ENCODE peak calls at places on chromosomes 5 and 9, in seven cellular contexts. H is right lobe of liver, C is neural progenitor cell, A is fibroblast of pulmonary artery, Z is GM23248, B is SK-N-SH, N is body of pancreas. I is an unnamed sample.

GRCh38 chr9:6628714-6629113 is 16.8 kb downstream of the GLDC start:
- DNase-seq in H (no peak), C (no peak), A (no peak), Z (no peak), B (no peak), N (no peak), I (no peak)

GRCh38 chr9:114691046-114691955 is 9.3 kb upstream of the TEX48 start:
- DNase-seq in H (no peak), C (no peak), A (peak), Z (peak), B (no peak), N (no peak), I (peak)

GRCh38 chr9:86075132-86075807 is 24.1 kb downstream of the GOLM1 start:
- DNase-seq in H (no peak), C (no peak), A (no peak), Z (no peak), B (no peak), N (no peak), I (no peak)

GRCh38 chr9:28692012-28692411 is 1118.7 kb upstream of the C9orf72 start:
- DNase-seq in H (no peak), C (no peak), A (no peak), Z (no peak), B (no peak), N (no peak), I (no peak)

GRCh38 chr5:17272111-17272510 is 54.7 kb downstream of the BASP1 start:
- DNase-seq in H (no peak), C (no peak), A (no peak), Z (no peak), B (no peak), N (no peak), I (no peak)

GRCh38 chr5:20129491-20129890 is 141.5 kb upstream of the CDH18 start:
- DNase-seq in H (no peak), C (no peak), A (no peak), Z (no peak), B (no peak), N (no peak), I (no peak)

GRCh38 chr9:121974421-121974820 is 118.7 kb downstream of the TTLL11 start:
- DNase-seq in H (no peak), C (no peak), A (no peak), Z (no peak), B (no peak), N (no peak), I (no peak)

GRCh38 chr5:139660916-139661814 is 13.0 kb downstream of the CXXC5 start:
- DNase-seq in H (peak), C (peak), A (peak), Z (peak), B (peak), N (peak), I (peak)

GRCh38 chr5:6365977-6366590 is 12.3 kb downstream of the MED10 start:
- DNase-seq in H (no peak), C (no peak), A (no peak), Z (no peak), B (no peak), N (no peak), I (no peak)

GRCh38 chr9:132846109-132846917 is 31.8 kb downstream of the AK8 start:
- DNase-seq in H (no peak), C (no peak), A (no peak), Z (no peak), B (no peak), N (no peak), I (no peak)

GRCh38 chr5:83472213-83472507 is 616 bp downstream of the VCAN start:
- DNase-seq in H (no peak), C (no peak), A (peak), Z (no peak), B (peak), N (no peak), I (no peak)

GRCh38 chr5:932151-932627 is 39.5 kb downstream of the TRIP13 start:
- DNase-seq in H (no peak), C (no peak), A (no peak), Z (no peak), B (no peak), N (peak), I (no peak)

GRCh38 chr9:38047301-38048251 is 21.5 kb downstream of the SHB start:
- DNase-seq in H (peak), C (peak), A (peak), Z (peak), B (no peak), N (peak), I (no peak)

GRCh38 chr9:113274474-113275146 is 762 bp downstream of the CDC26 start:
- DNase-seq in H (no peak), C (peak), A (peak), Z (peak), B (peak), N (no peak), I (peak)

GRCh38 chr5:33837301-33837700 is 54.5 kb downstream of the ADAMTS12 start:
- DNase-seq in H (no peak), C (no peak), A (no peak), Z (no peak), B (no peak), N (no peak), I (no peak)

GRCh38 chr5:872301-872700 is 20.3 kb downstream of the BRD9 start:
- DNase-seq in H (no peak), C (no peak), A (no peak), Z (no peak), B (no peak), N (no peak), I (no peak)

GRCh38 chr5:90134892-90135291 is 274.7 kb downstream of the CETN3 start:
- DNase-seq in H (peak), C (no peak), A (peak), Z (peak), B (no peak), N (no peak), I (no peak)

GRCh38 chr5:124206540-124206939 is 539.9 kb downstream of the ZNF608 start:
- DNase-seq in H (no peak), C (no peak), A (no peak), Z (peak), B (no peak), N (no peak), I (no peak)

GRCh38 chr9:129558551-129559505 is 62.1 kb downstream of the C9orf50 start:
- DNase-seq in H (peak), C (peak), A (no peak), Z (no peak), B (peak), N (peak), I (no peak)

GRCh38 chr9:35108461-35108860 is 5.5 kb upstream of the STOML2 start:
- DNase-seq in H (no peak), C (no peak), A (no peak), Z (no peak), B (no peak), N (no peak), I (no peak)

GRCh38 chr9:70902705-70903131 is 218.7 kb downstream of the TRPM3 start:
- DNase-seq in H (no peak), C (no peak), A (peak), Z (peak), B (no peak), N (peak), I (peak)

GRCh38 chr5:51829691-51830090 is 446.4 kb downstream of the ISL1 start:
- DNase-seq in H (no peak), C (no peak), A (no peak), Z (no peak), B (no peak), N (no peak), I (no peak)

GRCh38 chr5:112063878-112064615 is 307.1 kb upstream of the NREP start:
- DNase-seq in H (no peak), C (no peak), A (no peak), Z (no peak), B (peak), N (no peak), I (no peak)

GRCh38 chr5:14184725-14185124 is 41.6 kb downstream of the TRIO start:
- DNase-seq in H (no peak), C (no peak), A (peak), Z (peak), B (no peak), N (no peak), I (no peak)

GRCh38 chr5:9052421-9052820 is 493.5 kb downstream of the SEMA5A start:
- DNase-seq in H (no peak), C (no peak), A (no peak), Z (no peak), B (no peak), N (no peak), I (no peak)

GRCh38 chr9:104833701-104834100 is 69.8 kb downstream of the NIPSNAP3B start:
- DNase-seq in H (no peak), C (no peak), A (no peak), Z (no peak), B (no peak), N (no peak), I (no peak)

GRCh38 chr9:112308576-112308975 is 24.8 kb downstream of the PTBP3 start:
- DNase-seq in H (no peak), C (peak), A (no peak), Z (no peak), B (no peak), N (peak), I (no peak)

GRCh38 chr9:131585375-131585774 is 40.1 kb downstream of the PRRT1B start:
- DNase-seq in H (no peak), C (no peak), A (peak), Z (no peak), B (no peak), N (no peak), I (no peak)

DNA sequence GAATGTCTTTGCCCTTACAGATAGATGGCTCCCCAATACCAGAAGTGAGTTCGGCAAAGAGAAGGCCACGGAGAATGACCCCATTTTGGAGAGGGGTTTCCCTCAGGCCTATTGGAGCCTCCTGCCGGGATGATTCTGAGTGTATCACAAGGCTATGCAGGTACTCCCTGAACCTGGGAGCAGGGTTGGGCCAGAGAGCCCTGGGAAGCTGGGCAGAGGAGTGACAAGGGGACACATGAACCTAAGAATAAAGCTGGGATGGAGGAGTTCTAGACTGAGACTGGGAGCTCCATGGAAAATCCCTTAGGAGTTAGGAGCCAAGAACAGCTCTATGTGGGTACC is 433 bp downstream of the LEAP2 start:
- DNase-seq in H (no peak), C (no peak), A (no peak), Z (no peak), B (no peak), N (no peak), I (no peak)
- H3K4me3 ChIP-seq in H (peak), C (no peak), A (no peak), Z (no peak), B (no peak), N (no peak), I (no peak)

DNA sequence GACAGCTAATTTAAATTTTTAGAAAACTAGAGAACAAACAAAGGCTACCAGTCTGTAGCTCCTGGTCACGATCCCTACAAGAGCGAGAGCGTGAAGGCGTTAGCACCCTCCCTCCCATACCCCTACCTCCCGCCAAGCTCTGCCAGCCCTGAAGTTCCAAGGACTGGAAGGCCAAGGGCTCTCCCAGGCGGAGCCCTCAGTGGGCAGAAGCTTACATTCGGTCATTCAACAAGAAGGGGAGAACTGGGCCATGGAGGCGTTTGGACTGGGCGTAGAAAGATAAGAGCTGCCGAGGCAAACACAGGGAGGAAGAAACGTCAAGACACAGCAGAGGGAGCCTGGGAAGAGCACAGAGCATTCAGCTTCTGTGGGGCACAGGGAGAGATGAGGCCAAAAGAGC is 3.0 kb downstream of the MXD3 start:
- DNase-seq in H (no peak), C (no peak), A (no peak), Z (no peak), B (no peak), N (peak), I (no peak)
- H3K4me3 ChIP-seq in H (no peak), C (no peak), A (no peak), Z (no peak), B (no peak), N (no peak), I (no peak)

DNA sequence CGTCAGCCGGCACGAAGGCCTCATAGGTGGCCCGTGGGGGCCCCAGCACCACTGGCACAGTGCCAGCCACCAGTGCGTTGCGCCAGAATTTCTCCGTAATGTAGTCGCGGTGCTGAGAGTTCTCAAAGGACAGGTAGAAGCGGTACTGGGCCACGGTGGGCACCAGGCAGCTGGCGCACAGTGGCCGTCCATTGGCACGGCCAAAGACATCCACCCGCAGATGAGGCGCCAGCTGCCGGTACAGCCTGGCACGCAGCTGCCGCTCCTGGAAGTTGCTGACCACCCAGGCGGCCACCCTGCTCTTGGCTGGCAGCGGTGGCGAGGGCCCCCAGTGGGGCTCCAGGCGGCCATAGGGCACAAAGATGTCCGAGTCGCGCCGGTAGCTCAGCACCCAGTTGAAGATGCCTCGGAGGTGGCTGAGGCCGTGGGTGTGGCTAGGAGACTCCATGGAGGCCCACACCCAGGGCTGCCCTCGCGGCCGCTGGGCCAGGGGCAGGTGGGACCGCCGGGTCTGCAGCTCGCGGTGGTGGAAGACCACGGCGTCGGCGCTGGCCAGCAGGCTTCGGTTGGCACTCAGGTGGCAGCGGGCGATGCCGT is 859 bp downstream of the FUT7 start:
- DNase-seq in H (no peak), C (no peak), A (no peak), Z (no peak), B (no peak), N (no peak), I (no peak)
- H3K4me3 ChIP-seq in H (no peak), C (no peak), A (no peak), Z (no peak), B (no peak), N (no peak), I (no peak)

GRCh38 chr5:150626853-150627276 is 13.6 kb upstream of the SYNPO start:
- DNase-seq in H (no peak), C (no peak), A (peak), Z (peak), B (no peak), N (peak), I (no peak)
- H3K4me3 ChIP-seq in H (no peak), C (no peak), A (peak), Z (no peak), B (no peak), N (no peak), I (no peak)

GRCh38 chr5:176415240-176416122 is 858 bp downstream of the CLTB start:
- DNase-seq in H (no peak), C (peak), A (peak), Z (peak), B (peak), N (peak), I (no peak)

GRCh38 chr5:176413255-176413565 is 3.1 kb downstream of the CLTB start:
- DNase-seq in H (no peak), C (no peak), A (peak), Z (peak), B (peak), N (no peak), I (no peak)

GRCh38 chr5:176414704-176415103 is 1.6 kb downstream of the CLTB start:
- DNase-seq in H (no peak), C (no peak), A (no peak), Z (no peak), B (no peak), N (no peak), I (no peak)

GRCh38 chr5:176412517-176413254 is 3.7 kb downstream of the CLTB start:
- DNase-seq in H (no peak), C (no peak), A (no peak), Z (no peak), B (peak), N (no peak), I (no peak)

GRCh38 chr5:176413709-176414191 is 2.6 kb downstream of the CLTB start:
- DNase-seq in H (no peak), C (no peak), A (no peak), Z (no peak), B (peak), N (no peak), I (no peak)
- H3K4me3 ChIP-seq in H (no peak), C (no peak), A (no peak), Z (peak), B (no peak), N (no peak), I (no peak)

DNA sequence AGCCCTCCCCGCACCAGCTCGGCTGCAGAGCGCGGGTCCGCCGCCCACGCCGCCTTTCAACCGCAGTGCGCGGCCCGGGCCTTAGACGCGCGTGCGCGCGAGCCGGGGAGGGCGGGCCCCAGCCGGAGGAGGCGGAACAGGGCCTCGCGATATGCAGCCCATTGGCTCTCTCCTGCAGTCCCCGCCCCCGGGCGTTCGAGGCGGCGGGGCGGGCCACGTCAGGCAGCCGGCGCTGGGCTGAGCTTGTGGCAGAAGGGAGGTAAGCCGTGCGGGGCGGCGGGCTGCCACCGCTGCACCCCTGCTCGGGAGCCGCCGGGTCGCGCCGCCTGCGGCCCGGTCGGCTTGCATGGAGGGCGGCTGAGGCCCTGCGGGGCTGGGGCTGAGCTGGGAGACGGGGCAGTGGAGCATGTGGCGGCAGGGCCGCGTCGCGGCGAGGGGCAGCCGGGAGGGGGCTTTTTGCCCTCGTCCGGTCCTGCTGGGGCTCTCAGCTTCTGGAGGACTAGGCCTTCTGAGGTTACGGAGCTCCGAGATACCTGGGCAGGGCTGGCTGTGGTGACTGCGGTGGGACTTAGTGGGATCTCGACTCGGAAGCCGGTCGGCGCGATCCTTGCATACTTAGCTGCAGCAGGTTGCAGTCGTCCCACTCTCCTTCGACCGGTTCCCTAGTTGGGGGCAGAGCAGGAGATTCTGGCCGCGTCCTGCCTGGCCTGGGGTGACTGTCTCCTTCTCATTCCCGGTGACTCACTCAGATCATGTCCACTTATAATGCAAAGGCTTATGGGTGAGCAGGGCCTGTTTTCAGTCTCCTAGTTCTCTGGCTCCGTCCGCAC is at the start of gene FOCAD:
- DNase-seq in H (peak), C (peak), A (peak), Z (peak), B (peak), N (peak), I (peak)
- H3K4me3 ChIP-seq in H (peak), C (peak), A (peak), Z (peak), B (peak), N (peak), I (peak)

GRCh38 chr9:72305102-72305546 is 59.9 kb downstream of the ZFAND5 start:
- DNase-seq in H (peak), C (peak), A (peak), Z (peak), B (peak), N (peak), I (no peak)
- H3K4me3 ChIP-seq in H (no peak), C (no peak), A (no peak), Z (peak), B (peak), N (no peak), I (no peak)

GRCh38 chr5:134477462-134478245 is 47.8 kb upstream of the JADE2 start:
- DNase-seq in H (no peak), C (no peak), A (no peak), Z (peak), B (no peak), N (no peak), I (no peak)
- H3K4me3 ChIP-seq in H (no peak), C (no peak), A (no peak), Z (no peak), B (no peak), N (no peak), I (no peak)